ENCODE peak calls at places on chromosomes 16 and 17, in eight cellular contexts. One of them, this sample, is unnamed.

GRCh38 chr16:78505544-78506371 is 406.3 kb downstream of the WWOX start:
- DNase-seq in Peyer's patch: no peak
- DNase-seq in transverse colon: peak; percentile 30
- DNase-seq in body of pancreas: peak; percentile 49
- DNase-seq in cardiac muscle cell: peak; percentile 68
- DNase-seq in HAP-1: no peak
- DNase-seq in effector memory CD4-positive, alpha-beta T cell: no peak
- DNase-seq in right atrium auricular region: peak; percentile 77
- DNase-seq in this sample: no peak

GRCh38 chr16:49204191-49204590 is 77.4 kb downstream of the CBLN1 start:
- DNase-seq in Peyer's patch: no peak
- DNase-seq in transverse colon: no peak
- DNase-seq in body of pancreas: no peak
- DNase-seq in cardiac muscle cell: no peak
- DNase-seq in HAP-1: no peak
- DNase-seq in effector memory CD4-positive, alpha-beta T cell: no peak
- DNase-seq in right atrium auricular region: no peak
- DNase-seq in this sample: no peak

GRCh38 chr16:9906218-9906617 is 276.0 kb downstream of the GRIN2A start:
- DNase-seq in Peyer's patch: no peak
- DNase-seq in transverse colon: no peak
- DNase-seq in body of pancreas: no peak
- DNase-seq in cardiac muscle cell: no peak
- DNase-seq in HAP-1: no peak
- DNase-seq in effector memory CD4-positive, alpha-beta T cell: no peak
- DNase-seq in right atrium auricular region: no peak
- DNase-seq in this sample: no peak

GRCh38 chr16:1941162-1941923 is 1.7 kb downstream of the MSRB1 start:
- DNase-seq in Peyer's patch: no peak
- DNase-seq in transverse colon: no peak
- DNase-seq in body of pancreas: peak; percentile 76
- DNase-seq in cardiac muscle cell: peak; percentile 56
- DNase-seq in HAP-1: no peak
- DNase-seq in effector memory CD4-positive, alpha-beta T cell: no peak
- DNase-seq in right atrium auricular region: no peak
- DNase-seq in this sample: no peak

GRCh38 chr17:76237859-76238313 is 2.4 kb downstream of the RNF157 start:
- DNase-seq in Peyer's patch: no peak
- DNase-seq in transverse colon: peak; percentile 62
- DNase-seq in body of pancreas: no peak
- DNase-seq in cardiac muscle cell: no peak
- DNase-seq in HAP-1: no peak
- DNase-seq in effector memory CD4-positive, alpha-beta T cell: no peak
- DNase-seq in right atrium auricular region: no peak
- DNase-seq in this sample: no peak

GRCh38 chr17:4475001-4475400 is 23.7 kb upstream of the SPNS2 start:
- DNase-seq in Peyer's patch: no peak
- DNase-seq in transverse colon: no peak
- DNase-seq in body of pancreas: no peak
- DNase-seq in cardiac muscle cell: no peak
- DNase-seq in HAP-1: no peak
- DNase-seq in effector memory CD4-positive, alpha-beta T cell: no peak
- DNase-seq in right atrium auricular region: no peak
- DNase-seq in this sample: no peak

GRCh38 chr16:18789850-18790706 is at the start of gene RPS15A:
- DNase-seq in Peyer's patch: peak; percentile 90
- DNase-seq in transverse colon: peak; percentile 95
- DNase-seq in body of pancreas: peak; percentile 96
- DNase-seq in cardiac muscle cell: peak; percentile 98
- DNase-seq in HAP-1: peak; percentile 97
- DNase-seq in effector memory CD4-positive, alpha-beta T cell: peak; percentile 85
- DNase-seq in right atrium auricular region: peak; percentile 95
- DNase-seq in this sample: peak; percentile 72

GRCh38 chr17:63610854-63611253 is 10.2 kb downstream of the TACO1 start:
- DNase-seq in Peyer's patch: no peak
- DNase-seq in transverse colon: no peak
- DNase-seq in body of pancreas: no peak
- DNase-seq in cardiac muscle cell: no peak
- DNase-seq in HAP-1: no peak
- DNase-seq in effector memory CD4-positive, alpha-beta T cell: no peak
- DNase-seq in right atrium auricular region: no peak
- DNase-seq in this sample: no peak

GRCh38 chr16:31479752-31480151 is 3.2 kb upstream of the SLC5A2 start:
- DNase-seq in Peyer's patch: no peak
- DNase-seq in transverse colon: no peak
- DNase-seq in body of pancreas: no peak
- DNase-seq in cardiac muscle cell: no peak
- DNase-seq in HAP-1: no peak
- DNase-seq in effector memory CD4-positive, alpha-beta T cell: no peak
- DNase-seq in right atrium auricular region: no peak
- DNase-seq in this sample: no peak

GRCh38 chr17:65290616-65291015 is 153.4 kb downstream of the RGS9 start:
- DNase-seq in Peyer's patch: no peak
- DNase-seq in transverse colon: peak; percentile 89
- DNase-seq in body of pancreas: peak; percentile 9
- DNase-seq in cardiac muscle cell: no peak
- DNase-seq in HAP-1: no peak
- DNase-seq in effector memory CD4-positive, alpha-beta T cell: no peak
- DNase-seq in right atrium auricular region: no peak
- DNase-seq in this sample: no peak

GRCh38 chr17:40598928-40599627 is 33.8 kb upstream of the CCR7 start:
- DNase-seq in Peyer's patch: peak; percentile 80
- DNase-seq in transverse colon: peak; percentile 41
- DNase-seq in body of pancreas: no peak
- DNase-seq in cardiac muscle cell: peak; percentile 53
- DNase-seq in HAP-1: no peak
- DNase-seq in effector memory CD4-positive, alpha-beta T cell: peak; percentile 54
- DNase-seq in right atrium auricular region: peak; percentile 59
- DNase-seq in this sample: peak; percentile 81

GRCh38 chr16:73082608-73083007 is 34.7 kb upstream of the ZFHX3 start:
- DNase-seq in Peyer's patch: no peak
- DNase-seq in transverse colon: no peak
- DNase-seq in body of pancreas: no peak
- DNase-seq in cardiac muscle cell: peak; percentile 91
- DNase-seq in HAP-1: peak; percentile 57
- DNase-seq in effector memory CD4-positive, alpha-beta T cell: no peak
- DNase-seq in right atrium auricular region: no peak
- DNase-seq in this sample: no peak

GRCh38 chr16:62256406-62256805 is 220.2 kb upstream of the CDH8 start:
- DNase-seq in Peyer's patch: no peak
- DNase-seq in transverse colon: no peak
- DNase-seq in body of pancreas: no peak
- DNase-seq in cardiac muscle cell: no peak
- DNase-seq in HAP-1: peak; percentile 83
- DNase-seq in effector memory CD4-positive, alpha-beta T cell: no peak
- DNase-seq in right atrium auricular region: no peak
- DNase-seq in this sample: no peak

GRCh38 chr17:33292184-33292980 is 713 bp downstream of the ASIC2 start:
- DNase-seq in Peyer's patch: no peak
- DNase-seq in transverse colon: peak; percentile 26
- DNase-seq in body of pancreas: no peak
- DNase-seq in cardiac muscle cell: peak; percentile 6
- DNase-seq in HAP-1: no peak
- DNase-seq in effector memory CD4-positive, alpha-beta T cell: no peak
- DNase-seq in right atrium auricular region: no peak
- DNase-seq in this sample: no peak

GRCh38 chr16:54633943-54634362 is 296.7 kb upstream of the IRX5 start:
- DNase-seq in Peyer's patch: no peak
- DNase-seq in transverse colon: no peak
- DNase-seq in body of pancreas: no peak
- DNase-seq in cardiac muscle cell: peak; percentile 13
- DNase-seq in HAP-1: peak; percentile 52
- DNase-seq in effector memory CD4-positive, alpha-beta T cell: no peak
- DNase-seq in right atrium auricular region: no peak
- DNase-seq in this sample: no peak

GRCh38 chr17:62755139-62755851 is 52.8 kb downstream of the MARCHF10 start:
- DNase-seq in Peyer's patch: no peak
- DNase-seq in transverse colon: no peak
- DNase-seq in body of pancreas: no peak
- DNase-seq in cardiac muscle cell: peak; percentile 68
- DNase-seq in HAP-1: no peak
- DNase-seq in effector memory CD4-positive, alpha-beta T cell: no peak
- DNase-seq in right atrium auricular region: no peak
- DNase-seq in this sample: no peak

GRCh38 chr16:24670623-24671454 is 58.6 kb upstream of the TNRC6A start:
- DNase-seq in Peyer's patch: peak; percentile 23
- DNase-seq in transverse colon: peak; percentile 29
- DNase-seq in body of pancreas: peak; percentile 61
- DNase-seq in cardiac muscle cell: peak; percentile 79
- DNase-seq in HAP-1: no peak
- DNase-seq in effector memory CD4-positive, alpha-beta T cell: no peak
- DNase-seq in right atrium auricular region: peak; percentile 88
- DNase-seq in this sample: no peak

GRCh38 chr16:35909351-35909954 is 2450.0 kb downstream of the TP53TG3F start:
- DNase-seq in Peyer's patch: no peak
- DNase-seq in transverse colon: no peak
- DNase-seq in body of pancreas: no peak
- DNase-seq in cardiac muscle cell: no peak
- DNase-seq in HAP-1: no peak
- DNase-seq in effector memory CD4-positive, alpha-beta T cell: no peak
- DNase-seq in right atrium auricular region: no peak
- DNase-seq in this sample: no peak

GRCh38 chr16:19114359-19115147 is 789 bp downstream of the ITPRIPL2 start:
- DNase-seq in Peyer's patch: peak; percentile 42
- DNase-seq in transverse colon: peak; percentile 69
- DNase-seq in body of pancreas: peak; percentile 74
- DNase-seq in cardiac muscle cell: peak; percentile 73
- DNase-seq in HAP-1: no peak
- DNase-seq in effector memory CD4-positive, alpha-beta T cell: no peak
- DNase-seq in right atrium auricular region: peak; percentile 74
- DNase-seq in this sample: no peak

GRCh38 chr16:27321013-27321960 is 7.5 kb downstream of the IL4R start:
- DNase-seq in Peyer's patch: no peak
- DNase-seq in transverse colon: no peak
- DNase-seq in body of pancreas: no peak
- DNase-seq in cardiac muscle cell: no peak
- DNase-seq in HAP-1: no peak
- DNase-seq in effector memory CD4-positive, alpha-beta T cell: no peak
- DNase-seq in right atrium auricular region: no peak
- DNase-seq in this sample: no peak
- H3K4me1 ChIP-seq in Peyer's patch: peaks cover 90% of the 10 kb centered on the region
- H3K4me1 ChIP-seq in transverse colon: peaks cover 90% of the 10 kb centered on the region
- H3K4me1 ChIP-seq in body of pancreas: peaks cover 60% of the 10 kb centered on the region
- H3K4me1 ChIP-seq in cardiac muscle cell: peaks cover 37% of the 10 kb centered on the region
- H3K4me1 ChIP-seq in HAP-1: no peaks in the 10 kb centered on the region
- H3K4me1 ChIP-seq in effector memory CD4-positive, alpha-beta T cell: peaks cover 73% of the 10 kb centered on the region
- H3K4me1 ChIP-seq in right atrium auricular region: peaks cover 57% of the 10 kb centered on the region
- H3K4me1 ChIP-seq in this sample: peaks cover 40% of the 10 kb centered on the region

DNA sequence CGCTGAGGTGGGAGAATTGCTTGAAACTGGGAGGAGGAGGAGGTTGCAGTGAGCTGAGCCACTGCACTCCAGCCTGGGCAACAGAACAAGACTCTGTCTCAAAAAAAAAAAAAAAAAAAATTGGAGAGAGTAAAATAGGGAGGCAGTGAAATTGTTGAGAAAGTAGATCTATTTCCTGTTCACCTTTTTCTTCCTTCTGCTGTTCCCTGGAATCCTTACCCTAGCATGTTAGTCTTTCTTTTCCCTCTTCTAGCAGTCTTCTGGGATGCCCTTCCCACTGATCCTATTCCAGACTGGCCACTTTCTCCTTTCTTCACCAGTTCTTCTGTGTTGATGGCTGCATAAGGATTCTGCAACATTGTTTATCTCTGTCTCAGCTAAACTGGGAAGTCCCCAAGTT is 3.1 kb downstream of the NME2 start:
- DNase-seq in Peyer's patch: no peak
- DNase-seq in transverse colon: no peak
- DNase-seq in body of pancreas: no peak
- DNase-seq in cardiac muscle cell: no peak
- DNase-seq in HAP-1: no peak
- DNase-seq in effector memory CD4-positive, alpha-beta T cell: no peak
- DNase-seq in right atrium auricular region: no peak
- DNase-seq in this sample: no peak
- H3K36me3 ChIP-seq in Peyer's patch: peaks cover 23% of the 10 kb centered on the region
- H3K36me3 ChIP-seq in transverse colon: peaks cover 11% of the 10 kb centered on the region
- H3K36me3 ChIP-seq in body of pancreas: peaks cover 18% of the 10 kb centered on the region
- H3K36me3 ChIP-seq in cardiac muscle cell: peaks cover 21% of the 10 kb centered on the region
- H3K36me3 ChIP-seq in HAP-1: peaks cover 70% of the 10 kb centered on the region
- H3K36me3 ChIP-seq in effector memory CD4-positive, alpha-beta T cell: peaks cover 18% of the 10 kb centered on the region
- H3K36me3 ChIP-seq in right atrium auricular region: peaks cover 50% of the 10 kb centered on the region
- H3K36me3 ChIP-seq in this sample: peaks cover 5% of the 10 kb centered on the region

GRCh38 chr17:60493847-60494321 is 32.2 kb downstream of the APPBP2 start:
- DNase-seq in Peyer's patch: no peak
- DNase-seq in transverse colon: no peak
- DNase-seq in body of pancreas: no peak
- DNase-seq in cardiac muscle cell: no peak
- DNase-seq in HAP-1: no peak
- DNase-seq in effector memory CD4-positive, alpha-beta T cell: no peak
- DNase-seq in right atrium auricular region: no peak
- DNase-seq in this sample: no peak

GRCh38 chr17:60501589-60501988 is 24.5 kb downstream of the APPBP2 start:
- DNase-seq in Peyer's patch: no peak
- DNase-seq in transverse colon: no peak
- DNase-seq in body of pancreas: no peak
- DNase-seq in cardiac muscle cell: no peak
- DNase-seq in HAP-1: no peak
- DNase-seq in effector memory CD4-positive, alpha-beta T cell: no peak
- DNase-seq in right atrium auricular region: no peak
- DNase-seq in this sample: no peak

GRCh38 chr17:60491771-60492170 is 34.3 kb downstream of the APPBP2 start:
- DNase-seq in Peyer's patch: no peak
- DNase-seq in transverse colon: no peak
- DNase-seq in body of pancreas: no peak
- DNase-seq in cardiac muscle cell: no peak
- DNase-seq in HAP-1: no peak
- DNase-seq in effector memory CD4-positive, alpha-beta T cell: no peak
- DNase-seq in right atrium auricular region: no peak
- DNase-seq in this sample: no peak

GRCh38 chr17:60495260-60495659 is 30.8 kb downstream of the APPBP2 start:
- DNase-seq in Peyer's patch: no peak
- DNase-seq in transverse colon: no peak
- DNase-seq in body of pancreas: no peak
- DNase-seq in cardiac muscle cell: no peak
- DNase-seq in HAP-1: no peak
- DNase-seq in effector memory CD4-positive, alpha-beta T cell: no peak
- DNase-seq in right atrium auricular region: no peak
- DNase-seq in this sample: no peak

DNA sequence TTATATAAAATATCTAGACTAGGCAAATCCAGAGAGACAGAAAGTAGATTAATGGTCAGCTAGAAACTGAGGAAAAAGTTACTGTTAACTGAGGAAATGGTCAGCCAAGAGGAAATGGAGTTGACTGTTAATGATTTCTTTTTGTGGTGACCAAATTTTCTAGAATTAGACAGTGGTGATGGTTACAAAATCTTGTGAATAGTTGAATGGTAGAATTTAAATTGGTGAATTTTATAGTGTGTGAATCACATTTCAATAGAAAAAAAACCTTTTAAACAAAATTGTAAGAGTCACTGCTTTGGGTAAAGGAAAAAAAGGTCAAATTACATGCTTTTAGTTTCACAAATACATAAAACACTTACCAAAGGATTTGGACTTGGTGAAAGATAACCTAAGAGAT is 30.0 kb downstream of the APPBP2 start:
- DNase-seq in Peyer's patch: no peak
- DNase-seq in transverse colon: no peak
- DNase-seq in body of pancreas: no peak
- DNase-seq in cardiac muscle cell: no peak
- DNase-seq in HAP-1: no peak
- DNase-seq in effector memory CD4-positive, alpha-beta T cell: no peak
- DNase-seq in right atrium auricular region: no peak
- DNase-seq in this sample: no peak
- H3K9me3 ChIP-seq in Peyer's patch: no peaks in the 10 kb centered on the region
- H3K9me3 ChIP-seq in transverse colon: peaks cover 6% of the 10 kb centered on the region
- H3K9me3 ChIP-seq in body of pancreas: no peaks in the 10 kb centered on the region
- H3K9me3 ChIP-seq in cardiac muscle cell: no peaks in the 10 kb centered on the region
- H3K9me3 ChIP-seq in HAP-1: peaks cover 14% of the 10 kb centered on the region
- H3K9me3 ChIP-seq in effector memory CD4-positive, alpha-beta T cell: no peaks in the 10 kb centered on the region
- H3K9me3 ChIP-seq in right atrium auricular region: no peaks in the 10 kb centered on the region
- H3K9me3 ChIP-seq in this sample: no peaks in the 10 kb centered on the region

GRCh38 chr17:38586788-38587187 is 19.0 kb downstream of the SRCIN1 start:
- DNase-seq in Peyer's patch: no peak
- DNase-seq in transverse colon: no peak
- DNase-seq in body of pancreas: no peak
- DNase-seq in cardiac muscle cell: no peak
- DNase-seq in HAP-1: no peak
- DNase-seq in effector memory CD4-positive, alpha-beta T cell: no peak
- DNase-seq in right atrium auricular region: no peak
- DNase-seq in this sample: no peak
- H3K4me1 ChIP-seq in Peyer's patch: peaks cover 19% of the 10 kb centered on the region
- H3K4me1 ChIP-seq in transverse colon: no peaks in the 10 kb centered on the region
- H3K4me1 ChIP-seq in body of pancreas: peaks cover 23% of the 10 kb centered on the region
- H3K4me1 ChIP-seq in cardiac muscle cell: no peaks in the 10 kb centered on the region
- H3K4me1 ChIP-seq in HAP-1: peaks cover 3% of the 10 kb centered on the region
- H3K4me1 ChIP-seq in effector memory CD4-positive, alpha-beta T cell: peaks cover 15% of the 10 kb centered on the region
- H3K4me1 ChIP-seq in right atrium auricular region: peaks cover 6% of the 10 kb centered on the region
- H3K4me1 ChIP-seq in this sample: peaks cover 21% of the 10 kb centered on the region